ENCODE peak calls at places on chromosome 15, in six cellular contexts. One of them, this sample, is unnamed.

GRCh38 chr15:28876131-28876844 is 9.5 kb upstream of the APBA2 start:
- DNase-seq in lower lobe of right lung: no peak
- DNase-seq in body of pancreas: no peak
- DNase-seq in mammary epithelial cell: no peak
- DNase-seq in keratinocyte: no peak
- DNase-seq in naive thymus-derived CD4-positive, alpha-beta T cell: peak; percentile 42
- DNase-seq in this sample: no peak

GRCh38 chr15:101201411-101202174 is 50.3 kb downstream of the CHSY1 start:
- DNase-seq in lower lobe of right lung: peak; percentile 75
- DNase-seq in keratinocyte: peak; percentile 80
- DNase-seq in naive thymus-derived CD4-positive, alpha-beta T cell: no peak
- DNase-seq in body of pancreas: peak; percentile 62
- DNase-seq in mammary epithelial cell: peak; percentile 94
- DNase-seq in this sample: peak; percentile 60

GRCh38 chr15:57732526-57733331 is 26.2 kb downstream of the POLR2M start:
- DNase-seq in mammary epithelial cell: peak; percentile 45
- DNase-seq in keratinocyte: no peak
- DNase-seq in body of pancreas: peak; percentile 52
- DNase-seq in naive thymus-derived CD4-positive, alpha-beta T cell: peak; percentile 37
- DNase-seq in lower lobe of right lung: no peak
- DNase-seq in this sample: peak; percentile 29

GRCh38 chr15:74893627-74894026 is 3.8 kb downstream of the MPI start:
- DNase-seq in lower lobe of right lung: no peak
- DNase-seq in mammary epithelial cell: no peak
- DNase-seq in naive thymus-derived CD4-positive, alpha-beta T cell: peak; percentile 77
- DNase-seq in keratinocyte: no peak
- DNase-seq in body of pancreas: no peak
- DNase-seq in this sample: no peak

GRCh38 chr15:63909819-63910437 is 76.2 kb upstream of the HERC1 start:
- DNase-seq in keratinocyte: no peak
- DNase-seq in naive thymus-derived CD4-positive, alpha-beta T cell: no peak
- DNase-seq in lower lobe of right lung: no peak
- DNase-seq in mammary epithelial cell: no peak
- DNase-seq in body of pancreas: peak; percentile 47
- DNase-seq in this sample: no peak

GRCh38 chr15:55289011-55289572 is 521 bp downstream of the RAB27A start:
- DNase-seq in keratinocyte: no peak
- DNase-seq in mammary epithelial cell: peak; percentile 42
- DNase-seq in naive thymus-derived CD4-positive, alpha-beta T cell: peak; percentile 24
- DNase-seq in body of pancreas: peak; percentile 40
- DNase-seq in lower lobe of right lung: peak; percentile 58
- DNase-seq in this sample: peak; percentile 73

GRCh38 chr15:56821721-56822425 is 88.6 kb upstream of the ZNF280D start:
- DNase-seq in naive thymus-derived CD4-positive, alpha-beta T cell: peak; percentile 46
- DNase-seq in body of pancreas: peak; percentile 63
- DNase-seq in lower lobe of right lung: peak; percentile 53
- DNase-seq in keratinocyte: no peak
- DNase-seq in mammary epithelial cell: peak; percentile 56
- DNase-seq in this sample: no peak

GRCh38 chr15:58568157-58568571 is 136.4 kb downstream of the LIPC start:
- DNase-seq in body of pancreas: peak; percentile 33
- DNase-seq in keratinocyte: peak; percentile 50
- DNase-seq in lower lobe of right lung: no peak
- DNase-seq in naive thymus-derived CD4-positive, alpha-beta T cell: peak; percentile 20
- DNase-seq in mammary epithelial cell: peak; percentile 51
- DNase-seq in this sample: peak; percentile 56

GRCh38 chr15:71379893-71380292 is 264.6 kb downstream of the THSD4 start:
- DNase-seq in mammary epithelial cell: no peak
- DNase-seq in body of pancreas: no peak
- DNase-seq in keratinocyte: no peak
- DNase-seq in naive thymus-derived CD4-positive, alpha-beta T cell: no peak
- DNase-seq in lower lobe of right lung: no peak
- DNase-seq in this sample: no peak

GRCh38 chr15:39416258-39416657 is 164.6 kb upstream of the THBS1 start:
- DNase-seq in mammary epithelial cell: no peak
- DNase-seq in naive thymus-derived CD4-positive, alpha-beta T cell: no peak
- DNase-seq in lower lobe of right lung: no peak
- DNase-seq in keratinocyte: no peak
- DNase-seq in body of pancreas: no peak
- DNase-seq in this sample: no peak

GRCh38 chr15:78550194-78550593 is 9.9 kb downstream of the PSMA4 start:
- DNase-seq in body of pancreas: no peak
- DNase-seq in mammary epithelial cell: no peak
- DNase-seq in keratinocyte: no peak
- DNase-seq in lower lobe of right lung: no peak
- DNase-seq in naive thymus-derived CD4-positive, alpha-beta T cell: no peak
- DNase-seq in this sample: no peak

GRCh38 chr15:66405605-66406004 is 18.9 kb downstream of the MAP2K1 start:
- DNase-seq in lower lobe of right lung: no peak
- DNase-seq in keratinocyte: no peak
- DNase-seq in mammary epithelial cell: no peak
- DNase-seq in body of pancreas: no peak
- DNase-seq in naive thymus-derived CD4-positive, alpha-beta T cell: no peak
- DNase-seq in this sample: no peak
- H3K27ac ChIP-seq in lower lobe of right lung: no peak overlapping the region
- H3K27ac ChIP-seq in keratinocyte: no peak overlapping the region
- H3K27ac ChIP-seq in mammary epithelial cell: no peak overlapping the region
- H3K27ac ChIP-seq in body of pancreas: peak overlapping the region; percentile 40
- H3K27ac ChIP-seq in naive thymus-derived CD4-positive, alpha-beta T cell: no peak overlapping the region
- H3K27ac ChIP-seq in this sample: no peak overlapping the region

GRCh38 chr15:24957691-24958090 is 2.9 kb downstream of the SNRPN start:
- DNase-seq in keratinocyte: no peak
- DNase-seq in body of pancreas: no peak
- DNase-seq in naive thymus-derived CD4-positive, alpha-beta T cell: no peak
- DNase-seq in lower lobe of right lung: no peak
- DNase-seq in mammary epithelial cell: no peak
- DNase-seq in this sample: no peak
- H3K27ac ChIP-seq in keratinocyte: no peak overlapping the region
- H3K27ac ChIP-seq in body of pancreas: no peak overlapping the region
- H3K27ac ChIP-seq in naive thymus-derived CD4-positive, alpha-beta T cell: no peak overlapping the region
- H3K27ac ChIP-seq in lower lobe of right lung: no peak overlapping the region
- H3K27ac ChIP-seq in mammary epithelial cell: no peak overlapping the region
- H3K27ac ChIP-seq in this sample: no peak overlapping the region

DNA sequence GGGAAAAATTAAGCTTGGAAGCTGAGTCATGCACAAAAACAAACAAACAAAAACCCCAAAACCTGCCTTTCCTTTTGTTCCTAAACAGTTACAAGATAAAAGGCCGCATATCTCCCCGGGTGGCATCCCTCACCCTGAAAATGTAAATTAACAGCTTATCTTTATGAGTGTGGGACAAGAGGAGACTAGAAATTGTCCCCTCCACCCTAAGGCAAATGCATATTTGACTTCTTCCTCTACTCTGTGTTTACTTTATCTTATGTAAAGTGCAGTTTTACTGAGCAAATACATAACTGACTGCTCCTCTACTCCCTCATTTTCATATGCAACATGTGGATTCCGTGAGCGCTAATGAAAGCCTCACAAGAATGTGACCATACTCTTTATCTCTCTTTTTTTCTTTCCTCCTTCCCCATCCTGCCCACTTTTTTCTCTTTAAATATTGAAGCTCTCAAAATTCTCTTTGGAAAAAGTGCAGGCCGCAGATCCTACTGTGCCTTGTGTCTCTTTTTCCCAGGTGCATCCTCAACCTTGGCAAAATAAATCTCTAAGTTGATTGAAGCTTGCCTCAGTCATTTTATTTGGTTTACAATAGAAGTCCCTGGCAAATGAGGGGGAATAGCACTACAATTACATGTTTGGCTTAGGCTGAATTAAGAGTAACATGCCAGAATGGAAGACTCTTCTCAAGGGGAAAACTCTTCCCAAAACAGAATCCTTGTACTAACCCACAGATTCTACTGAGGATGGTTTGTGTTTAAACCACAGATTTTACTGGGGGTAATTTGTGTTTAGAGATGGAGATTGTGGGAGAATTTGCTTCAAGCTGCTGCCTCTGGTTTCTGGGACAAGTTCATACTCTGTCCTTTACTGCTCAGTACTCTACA is 72.7 kb upstream of the WDR72 start:
- DNase-seq in body of pancreas: no peak
- DNase-seq in keratinocyte: no peak
- DNase-seq in mammary epithelial cell: no peak
- DNase-seq in naive thymus-derived CD4-positive, alpha-beta T cell: no peak
- DNase-seq in lower lobe of right lung: no peak
- DNase-seq in this sample: no peak
- H3K27ac ChIP-seq in body of pancreas: no peak overlapping the region
- H3K27ac ChIP-seq in keratinocyte: no peak overlapping the region
- H3K27ac ChIP-seq in mammary epithelial cell: no peak overlapping the region
- H3K27ac ChIP-seq in naive thymus-derived CD4-positive, alpha-beta T cell: no peak overlapping the region
- H3K27ac ChIP-seq in lower lobe of right lung: no peak overlapping the region
- H3K27ac ChIP-seq in this sample: no peak overlapping the region

DNA sequence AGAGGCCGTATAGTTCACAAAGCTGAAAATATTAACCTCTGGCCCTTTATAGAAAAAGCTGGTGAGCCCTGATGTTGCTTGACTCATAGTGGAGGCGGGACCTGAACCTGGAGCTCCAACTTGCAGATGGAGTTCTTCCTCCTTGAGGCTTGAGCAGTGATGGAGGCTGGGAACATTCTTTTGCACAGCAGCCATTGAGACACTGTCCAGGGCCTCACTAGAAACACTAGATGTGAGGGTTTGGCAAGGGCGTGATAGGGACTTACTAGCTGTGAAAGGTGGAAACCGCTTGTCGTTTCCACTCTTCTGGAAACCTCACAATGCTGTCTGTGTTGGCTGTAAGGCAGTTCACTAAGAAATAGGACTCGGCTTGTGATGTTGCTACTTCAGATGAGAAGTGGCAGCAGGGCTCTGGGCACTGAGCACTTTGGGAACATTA is 12.5 kb downstream of the SMAD6 start:
- DNase-seq in keratinocyte: no peak
- DNase-seq in naive thymus-derived CD4-positive, alpha-beta T cell: no peak
- DNase-seq in lower lobe of right lung: no peak
- DNase-seq in body of pancreas: no peak
- DNase-seq in mammary epithelial cell: no peak
- DNase-seq in this sample: no peak
- H3K27ac ChIP-seq in keratinocyte: no peak overlapping the region
- H3K27ac ChIP-seq in naive thymus-derived CD4-positive, alpha-beta T cell: no peak overlapping the region
- H3K27ac ChIP-seq in lower lobe of right lung: no peak overlapping the region
- H3K27ac ChIP-seq in body of pancreas: peak overlapping the region; percentile 51
- H3K27ac ChIP-seq in mammary epithelial cell: no peak overlapping the region
- H3K27ac ChIP-seq in this sample: no peak overlapping the region

GRCh38 chr15:68195336-68196112 is 9.6 kb downstream of the CALML4 start:
- DNase-seq in body of pancreas: no peak
- DNase-seq in lower lobe of right lung: no peak
- DNase-seq in naive thymus-derived CD4-positive, alpha-beta T cell: no peak
- DNase-seq in mammary epithelial cell: no peak
- DNase-seq in keratinocyte: no peak
- DNase-seq in this sample: no peak

GRCh38 chr15:68191555-68191954 is 13.6 kb downstream of the CALML4 start:
- DNase-seq in body of pancreas: no peak
- DNase-seq in naive thymus-derived CD4-positive, alpha-beta T cell: no peak
- DNase-seq in mammary epithelial cell: no peak
- DNase-seq in lower lobe of right lung: no peak
- DNase-seq in keratinocyte: no peak
- DNase-seq in this sample: no peak

GRCh38 chr15:68192804-68193521 is 12.2 kb downstream of the CALML4 start:
- DNase-seq in lower lobe of right lung: no peak
- DNase-seq in body of pancreas: no peak
- DNase-seq in mammary epithelial cell: no peak
- DNase-seq in naive thymus-derived CD4-positive, alpha-beta T cell: no peak
- DNase-seq in keratinocyte: no peak
- DNase-seq in this sample: no peak

GRCh38 chr15:68190048-68190447 is 15.1 kb downstream of the CALML4 start:
- DNase-seq in body of pancreas: no peak
- DNase-seq in mammary epithelial cell: no peak
- DNase-seq in naive thymus-derived CD4-positive, alpha-beta T cell: no peak
- DNase-seq in lower lobe of right lung: no peak
- DNase-seq in keratinocyte: no peak
- DNase-seq in this sample: no peak

GRCh38 chr15:68192117-68192516 is 13.0 kb downstream of the CALML4 start:
- DNase-seq in keratinocyte: no peak
- DNase-seq in lower lobe of right lung: no peak
- DNase-seq in naive thymus-derived CD4-positive, alpha-beta T cell: no peak
- DNase-seq in body of pancreas: no peak
- DNase-seq in mammary epithelial cell: no peak
- DNase-seq in this sample: no peak
- H3K27ac ChIP-seq in keratinocyte: no peak overlapping the region
- H3K27ac ChIP-seq in lower lobe of right lung: no peak overlapping the region
- H3K27ac ChIP-seq in naive thymus-derived CD4-positive, alpha-beta T cell: no peak overlapping the region
- H3K27ac ChIP-seq in body of pancreas: no peak overlapping the region
- H3K27ac ChIP-seq in mammary epithelial cell: no peak overlapping the region
- H3K27ac ChIP-seq in this sample: no peak overlapping the region

This sample was measured in HL-60.